ENCODE peak calls at places on chromosomes 12 and 14, in five cellular contexts. One of them, this sample, is unnamed.

GRCh38 chr12:131736807-131737484 is 26.1 kb downstream of the SFSWAP start:
- DNase-seq in HAP-1: no peak
- DNase-seq in astrocyte of the cerebellum: peak
- DNase-seq in AG09309: no peak
- DNase-seq in AG04450: peak
- DNase-seq in this sample: peak

GRCh38 chr12:75833268-75833667 is 198.3 kb downstream of the PHLDA1 start:
- DNase-seq in AG04450: no peak
- DNase-seq in HAP-1: no peak
- DNase-seq in astrocyte of the cerebellum: no peak
- DNase-seq in AG09309: no peak
- DNase-seq in this sample: no peak

GRCh38 chr12:65631621-65632111 is 192.6 kb upstream of the HMGA2 start:
- DNase-seq in AG04450: peak
- DNase-seq in astrocyte of the cerebellum: peak
- DNase-seq in HAP-1: no peak
- DNase-seq in AG09309: peak
- DNase-seq in this sample: peak

GRCh38 chr12:130126023-130126432 is 36.2 kb upstream of the FZD10 start:
- DNase-seq in astrocyte of the cerebellum: no peak
- DNase-seq in HAP-1: no peak
- DNase-seq in AG09309: no peak
- DNase-seq in AG04450: no peak
- DNase-seq in this sample: no peak

GRCh38 chr12:67193705-67194104 is 75.5 kb upstream of the CAND1 start:
- DNase-seq in AG09309: no peak
- DNase-seq in HAP-1: no peak
- DNase-seq in astrocyte of the cerebellum: peak
- DNase-seq in AG04450: no peak
- DNase-seq in this sample: peak

GRCh38 chr12:91778938-91779400 is 366.7 kb downstream of the BTG1 start:
- DNase-seq in AG04450: peak
- DNase-seq in HAP-1: no peak
- DNase-seq in astrocyte of the cerebellum: peak
- DNase-seq in AG09309: peak
- DNase-seq in this sample: peak

GRCh38 chr14:69574266-69574953 is at the start of gene CCDC177:
- DNase-seq in AG04450: no peak
- DNase-seq in astrocyte of the cerebellum: no peak
- DNase-seq in HAP-1: peak
- DNase-seq in AG09309: no peak
- DNase-seq in this sample: no peak

GRCh38 chr12:109445224-109445623 is 31.9 kb downstream of the KCTD10 start:
- DNase-seq in AG04450: no peak
- DNase-seq in astrocyte of the cerebellum: no peak
- DNase-seq in AG09309: peak
- DNase-seq in HAP-1: no peak
- DNase-seq in this sample: peak

GRCh38 chr12:27343255-27344000 is 10.8 kb downstream of the BMAL2 start:
- DNase-seq in astrocyte of the cerebellum: peak
- DNase-seq in AG04450: peak
- DNase-seq in HAP-1: no peak
- DNase-seq in AG09309: peak
- DNase-seq in this sample: peak

GRCh38 chr14:104265918-104266642 is 127.7 kb downstream of the KIF26A start:
- DNase-seq in astrocyte of the cerebellum: no peak
- DNase-seq in AG09309: no peak
- DNase-seq in HAP-1: no peak
- DNase-seq in AG04450: no peak
- DNase-seq in this sample: no peak

GRCh38 chr14:32720927-32721326 is 217.8 kb upstream of the NPAS3 start:
- DNase-seq in astrocyte of the cerebellum: no peak
- DNase-seq in AG09309: no peak
- DNase-seq in AG04450: no peak
- DNase-seq in HAP-1: no peak
- DNase-seq in this sample: no peak

GRCh38 chr12:11016937-11017336 is 5.5 kb downstream of the TAS2R19 start:
- DNase-seq in astrocyte of the cerebellum: no peak
- DNase-seq in HAP-1: no peak
- DNase-seq in AG04450: no peak
- DNase-seq in AG09309: no peak
- DNase-seq in this sample: no peak

GRCh38 chr12:126588586-126589249 is 1523.5 kb downstream of the AACS start:
- DNase-seq in astrocyte of the cerebellum: peak
- DNase-seq in AG04450: no peak
- DNase-seq in HAP-1: no peak
- DNase-seq in AG09309: peak
- DNase-seq in this sample: peak

GRCh38 chr14:67251573-67252226 is 10.5 kb downstream of the PALS1 start:
- DNase-seq in astrocyte of the cerebellum: no peak
- DNase-seq in HAP-1: peak
- DNase-seq in AG04450: no peak
- DNase-seq in AG09309: no peak
- DNase-seq in this sample: peak

GRCh38 chr12:101619868-101620761 is 25.3 kb downstream of the MYBPC1 start:
- DNase-seq in HAP-1: no peak
- DNase-seq in astrocyte of the cerebellum: no peak
- DNase-seq in AG04450: no peak
- DNase-seq in AG09309: no peak
- DNase-seq in this sample: no peak

GRCh38 chr12:75842119-75842518 is 189.5 kb downstream of the PHLDA1 start:
- DNase-seq in astrocyte of the cerebellum: no peak
- DNase-seq in AG09309: no peak
- DNase-seq in AG04450: no peak
- DNase-seq in HAP-1: no peak
- DNase-seq in this sample: no peak

GRCh38 chr12:57868870-57869609 is 22.5 kb upstream of the CTDSP2 start:
- DNase-seq in astrocyte of the cerebellum: no peak
- DNase-seq in HAP-1: no peak
- DNase-seq in AG04450: no peak
- DNase-seq in AG09309: no peak
- DNase-seq in this sample: no peak

GRCh38 chr12:130356222-130356621 is 18.5 kb downstream of the PIWIL1 start:
- DNase-seq in astrocyte of the cerebellum: no peak
- DNase-seq in HAP-1: no peak
- DNase-seq in AG04450: no peak
- DNase-seq in AG09309: no peak
- DNase-seq in this sample: no peak

GRCh38 chr12:3437986-3438385 is 53.0 kb upstream of the PRMT8 start:
- DNase-seq in AG04450: no peak
- DNase-seq in astrocyte of the cerebellum: no peak
- DNase-seq in HAP-1: no peak
- DNase-seq in AG09309: no peak
- DNase-seq in this sample: no peak

GRCh38 chr14:92690171-92691011 is 58.0 kb downstream of the LGMN start:
- DNase-seq in HAP-1: peak
- DNase-seq in AG04450: peak
- DNase-seq in AG09309: no peak
- DNase-seq in astrocyte of the cerebellum: peak
- DNase-seq in this sample: peak

GRCh38 chr14:80567905-80568512 is 356.7 kb upstream of the DIO2 start:
- DNase-seq in HAP-1: peak
- DNase-seq in AG04450: peak
- DNase-seq in AG09309: no peak
- DNase-seq in astrocyte of the cerebellum: no peak
- DNase-seq in this sample: peak
- H3K4me3 ChIP-seq in HAP-1: no peak
- H3K4me3 ChIP-seq in AG04450: no peak
- H3K4me3 ChIP-seq in AG09309: no peak
- H3K4me3 ChIP-seq in astrocyte of the cerebellum: no peak
- H3K4me3 ChIP-seq in this sample: no peak

GRCh38 chr12:124675881-124676688 is 108.7 kb upstream of the NCOR2 start:
- DNase-seq in AG09309: no peak
- DNase-seq in AG04450: no peak
- DNase-seq in HAP-1: no peak
- DNase-seq in astrocyte of the cerebellum: no peak
- DNase-seq in this sample: no peak
- H3K4me3 ChIP-seq in AG09309: no peak
- H3K4me3 ChIP-seq in AG04450: peak
- H3K4me3 ChIP-seq in HAP-1: no peak
- H3K4me3 ChIP-seq in astrocyte of the cerebellum: no peak
- H3K4me3 ChIP-seq in this sample: no peak

GRCh38 chr14:103103461-103104388 is 9.2 kb downstream of the EXOC3L4 start:
- DNase-seq in AG04450: no peak
- DNase-seq in astrocyte of the cerebellum: no peak
- DNase-seq in AG09309: no peak
- DNase-seq in HAP-1: no peak
- DNase-seq in this sample: no peak
- H3K4me3 ChIP-seq in AG04450: no peak
- H3K4me3 ChIP-seq in astrocyte of the cerebellum: no peak
- H3K4me3 ChIP-seq in AG09309: no peak
- H3K4me3 ChIP-seq in HAP-1: no peak
- H3K4me3 ChIP-seq in this sample: peak

GRCh38 chr12:68368332-68368731 is 36.2 kb upstream of the MDM1 start:
- DNase-seq in AG09309: no peak
- DNase-seq in AG04450: no peak
- DNase-seq in astrocyte of the cerebellum: no peak
- DNase-seq in HAP-1: no peak
- DNase-seq in this sample: peak

GRCh38 chr12:68367136-68367535 is 35.0 kb upstream of the MDM1 start:
- DNase-seq in AG04450: no peak
- DNase-seq in HAP-1: no peak
- DNase-seq in AG09309: no peak
- DNase-seq in astrocyte of the cerebellum: no peak
- DNase-seq in this sample: no peak

GRCh38 chr12:68367903-68368302 is 35.7 kb upstream of the MDM1 start:
- DNase-seq in astrocyte of the cerebellum: no peak
- DNase-seq in HAP-1: no peak
- DNase-seq in AG09309: no peak
- DNase-seq in AG04450: no peak
- DNase-seq in this sample: no peak

GRCh38 chr12:68361953-68362352 is 29.8 kb upstream of the MDM1 start:
- DNase-seq in AG09309: no peak
- DNase-seq in HAP-1: no peak
- DNase-seq in astrocyte of the cerebellum: no peak
- DNase-seq in AG04450: no peak
- DNase-seq in this sample: no peak

GRCh38 chr12:68364893-68365725 is 32.9 kb upstream of the MDM1 start:
- DNase-seq in AG04450: peak
- DNase-seq in HAP-1: peak
- DNase-seq in AG09309: peak
- DNase-seq in astrocyte of the cerebellum: peak
- DNase-seq in this sample: peak
- H3K4me3 ChIP-seq in AG04450: peak
- H3K4me3 ChIP-seq in HAP-1: no peak
- H3K4me3 ChIP-seq in AG09309: peak
- H3K4me3 ChIP-seq in astrocyte of the cerebellum: peak
- H3K4me3 ChIP-seq in this sample: peak

DNA sequence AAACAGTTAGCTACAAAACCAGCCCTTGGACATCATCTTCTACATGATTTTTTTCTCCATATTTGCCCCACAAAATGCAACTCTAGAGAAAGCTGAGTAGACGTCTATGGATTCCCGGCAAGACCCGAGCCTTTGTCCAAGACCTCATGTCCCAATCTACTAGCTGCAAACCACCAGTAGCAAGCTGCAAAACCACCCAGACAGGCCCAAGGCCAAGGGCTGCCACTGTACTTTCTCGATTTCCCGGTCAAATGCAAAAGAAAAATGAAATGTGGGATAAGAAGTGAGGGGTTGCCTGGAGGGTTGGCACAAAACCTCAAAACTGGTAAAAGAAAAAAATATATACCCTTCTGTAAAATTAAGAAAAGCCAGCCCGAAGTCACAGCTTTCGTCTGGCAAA is 2.9 kb upstream of the SIX6 start:
- DNase-seq in HAP-1: no peak
- DNase-seq in astrocyte of the cerebellum: no peak
- DNase-seq in AG09309: no peak
- DNase-seq in AG04450: no peak
- DNase-seq in this sample: no peak
- H3K4me3 ChIP-seq in HAP-1: no peak
- H3K4me3 ChIP-seq in astrocyte of the cerebellum: no peak
- H3K4me3 ChIP-seq in AG09309: no peak
- H3K4me3 ChIP-seq in AG04450: no peak
- H3K4me3 ChIP-seq in this sample: no peak

This sample was measured in skeletal muscle cell.